ENCODE peak calls at places on chromosomes 3 and 15, in ten cellular contexts. H is stimulated activated CD4-positive, alpha-beta T cell treated with anti-CD3 and anti-CD28 coated beads, Interleukin-2, amount 100 ng/mL, for 24 hours; Z is osteocyte; L is iPS-NIHi11; S is nucleus accumbens; C is NCI-H1092; J is NCI-H82; R is stimulated activated naive CD8-positive, alpha-beta T cell treated with anti-CD3 and anti-CD28 coated beads, Interleukin-15, Interleukin-2, amounts not matched to agents 100 U/mL and 50 U/mL, for 24 hours; O is LHCN-M2; N is lower lobe of right lung. Y is an unnamed sample.

GRCh38 chr3:18481946-18482548 is 56.9 kb upstream of the SATB1 start:
- DNase-seq in H (no peak), J (no peak), O (no peak), Z (no peak), L (no peak), N (no peak), C (no peak), R (no peak), S (no peak), Y (no peak)

GRCh38 chr3:169863458-169863899 is 6.3 kb downstream of the LRRC31 start:
- DNase-seq in Z (no peak), C (peak), O (peak), J (peak), H (peak), L (peak), S (peak), R (peak), N (peak), Y (peak)

GRCh38 chr3:184597783-184598182 is 36.2 kb downstream of the EPHB3 start:
- DNase-seq in O (no peak), L (no peak), Z (no peak), R (no peak), C (no peak), J (no peak), N (peak), S (no peak), H (no peak), Y (no peak)

GRCh38 chr3:117790256-117790987 is 1080.8 kb downstream of the TUSC7 start:
- DNase-seq in J (peak), O (no peak), Z (no peak), S (no peak), N (no peak), C (no peak), R (no peak), H (no peak), L (peak), Y (no peak)

GRCh38 chr15:45855907-45856579 is 221.2 kb downstream of the SQOR start:
- DNase-seq in L (no peak), H (no peak), N (no peak), Z (no peak), C (no peak), O (no peak), S (no peak), J (no peak), R (no peak), Y (no peak)

GRCh38 chr3:127044996-127045395 is 62.1 kb downstream of the PLXNA1 start:
- DNase-seq in H (no peak), R (no peak), N (peak), O (no peak), J (peak), L (peak), Z (no peak), C (peak), S (no peak), Y (no peak)

GRCh38 chr3:24505678-24506560 is 11.3 kb upstream of the THRB start:
- DNase-seq in J (no peak), C (no peak), S (no peak), L (no peak), Z (no peak), N (no peak), O (no peak), H (no peak), R (no peak), Y (no peak)

GRCh38 chr3:61562042-61562809 is 855 bp downstream of the PTPRG start:
- DNase-seq in L (peak), H (no peak), R (no peak), O (no peak), C (no peak), J (peak), N (no peak), S (peak), Z (no peak), Y (peak)

GRCh38 chr3:45034612-45035252 is 8.6 kb downstream of the CLEC3B start:
- DNase-seq in H (no peak), N (peak), Z (no peak), C (no peak), O (peak), S (peak), J (no peak), R (peak), L (no peak), Y (peak)

GRCh38 chr3:10848261-10848660 is 32.2 kb downstream of the SLC6A11 start:
- DNase-seq in R (peak), S (no peak), N (no peak), O (no peak), H (peak), C (no peak), L (no peak), J (no peak), Z (no peak), Y (no peak)

GRCh38 chr3:11919390-11919789 is 72.7 kb upstream of the TAMM41 start:
- DNase-seq in Z (peak), S (no peak), R (no peak), H (no peak), L (no peak), N (no peak), J (peak), C (no peak), O (no peak), Y (no peak)

GRCh38 chr15:49864251-49864650 is 243.4 kb downstream of the DTWD1 start:
- DNase-seq in J (no peak), R (no peak), N (no peak), S (no peak), C (no peak), O (no peak), H (no peak), Z (no peak), L (no peak), Y (no peak)

GRCh38 chr15:78955355-78955754 is 10.5 kb upstream of the CTSH start:
- DNase-seq in S (no peak), O (no peak), H (no peak), J (no peak), N (no peak), C (no peak), R (no peak), L (no peak), Z (no peak), Y (no peak)

GRCh38 chr3:15153103-15153502 is 52.9 kb upstream of the CAPN7 start:
- DNase-seq in C (no peak), S (no peak), O (no peak), J (no peak), N (no peak), R (no peak), L (no peak), H (no peak), Z (no peak), Y (no peak)

GRCh38 chr15:29888651-29889050 is 66.4 kb upstream of the TJP1 start:
- DNase-seq in J (no peak), O (peak), H (no peak), S (peak), L (peak), R (no peak), C (no peak), N (no peak), Z (no peak), Y (no peak)

GRCh38 chr3:32954506-32954905 is 3.1 kb downstream of the CCR4 start:
- DNase-seq in R (no peak), C (no peak), H (no peak), Z (no peak), N (no peak), J (no peak), L (no peak), S (no peak), O (no peak), Y (no peak)

GRCh38 chr3:112038863-112039262 is 4.3 kb downstream of the TMPRSS7 start:
- DNase-seq in O (peak), L (peak), N (no peak), Z (no peak), S (peak), J (no peak), R (no peak), C (no peak), H (no peak), Y (no peak)

GRCh38 chr3:150180349-150180748 is 209.7 kb upstream of the PFN2 start:
- DNase-seq in Z (no peak), R (no peak), O (peak), J (no peak), L (no peak), C (no peak), H (no peak), S (no peak), N (no peak), Y (no peak)

GRCh38 chr3:86702381-86702958 is 288.5 kb downstream of the VGLL3 start:
- DNase-seq in S (no peak), C (no peak), R (no peak), H (no peak), Z (no peak), N (no peak), L (peak), O (peak), J (peak), Y (no peak)

GRCh38 chr3:9298236-9298635 is 48.8 kb upstream of the SRGAP3 start:
- DNase-seq in C (no peak), N (no peak), J (no peak), Z (no peak), H (no peak), L (no peak), O (no peak), S (no peak), R (no peak), Y (no peak)

GRCh38 chr15:101023501-101024110 is 104.4 kb downstream of the LRRK1 start:
- DNase-seq in S (no peak), R (no peak), O (no peak), H (no peak), N (no peak), Z (peak), C (no peak), J (no peak), L (no peak), Y (no peak)

Y was measured in C1 segment of cervical spinal cord.